ENCODE peak calls at places on chromosomes 12 and 14, in eight cellular contexts. One of them, this sample, is unnamed.
A peak's percentile ranks its signal among the peaks of the same experiment; 100 is the strongest.

GRCh38 chr14:72883963-72884362 is 9.9 kb downstream of the DPF3 start:
- DNase-seq in ovary: no peak
- DNase-seq in esophagus squamous epithelium: no peak
- DNase-seq in HT-29: no peak
- DNase-seq in cardiac muscle cell: no peak
- DNase-seq in B cell: no peak
- DNase-seq in stimulated activated CD8-positive, alpha-beta memory T cell treated with anti-CD3 and anti-CD28 coated beads, Interleukin-15, amount 100 ng/mL, for 48 hours: no peak
- DNase-seq in heart right ventricle: no peak
- DNase-seq in this sample: no peak

GRCh38 chr12:110543252-110543959 is 39.7 kb downstream of the PPTC7 start:
- DNase-seq in ovary: peak; percentile 93
- DNase-seq in esophagus squamous epithelium: peak; percentile 28
- DNase-seq in HT-29: no peak
- DNase-seq in cardiac muscle cell: peak; percentile 96
- DNase-seq in B cell: no peak
- DNase-seq in stimulated activated CD8-positive, alpha-beta memory T cell treated with anti-CD3 and anti-CD28 coated beads, Interleukin-15, amount 100 ng/mL, for 48 hours: no peak
- DNase-seq in heart right ventricle: peak; percentile 86
- DNase-seq in this sample: no peak

GRCh38 chr14:61498811-61499210 is 177.4 kb downstream of the PRKCH start:
- DNase-seq in ovary: no peak
- DNase-seq in esophagus squamous epithelium: no peak
- DNase-seq in HT-29: no peak
- DNase-seq in cardiac muscle cell: peak; percentile 94
- DNase-seq in B cell: no peak
- DNase-seq in stimulated activated CD8-positive, alpha-beta memory T cell treated with anti-CD3 and anti-CD28 coated beads, Interleukin-15, amount 100 ng/mL, for 48 hours: no peak
- DNase-seq in heart right ventricle: no peak
- DNase-seq in this sample: no peak

GRCh38 chr14:63045612-63046320 is 508 bp upstream of the KCNH5 start:
- DNase-seq in ovary: peak; percentile 12
- DNase-seq in esophagus squamous epithelium: no peak
- DNase-seq in HT-29: no peak
- DNase-seq in cardiac muscle cell: peak; percentile 36
- DNase-seq in B cell: no peak
- DNase-seq in stimulated activated CD8-positive, alpha-beta memory T cell treated with anti-CD3 and anti-CD28 coated beads, Interleukin-15, amount 100 ng/mL, for 48 hours: no peak
- DNase-seq in heart right ventricle: no peak
- DNase-seq in this sample: no peak

GRCh38 chr14:105397350-105397931 is 897 bp upstream of the TEX22 start:
- DNase-seq in ovary: peak; percentile 35
- DNase-seq in esophagus squamous epithelium: no peak
- DNase-seq in HT-29: no peak
- DNase-seq in cardiac muscle cell: no peak
- DNase-seq in B cell: no peak
- DNase-seq in stimulated activated CD8-positive, alpha-beta memory T cell treated with anti-CD3 and anti-CD28 coated beads, Interleukin-15, amount 100 ng/mL, for 48 hours: no peak
- DNase-seq in heart right ventricle: no peak
- DNase-seq in this sample: no peak

GRCh38 chr12:69266045-69266635 is 26.8 kb downstream of the CPSF6 start:
- DNase-seq in ovary: no peak
- DNase-seq in esophagus squamous epithelium: no peak
- DNase-seq in HT-29: no peak
- DNase-seq in cardiac muscle cell: peak; percentile 30
- DNase-seq in B cell: no peak
- DNase-seq in stimulated activated CD8-positive, alpha-beta memory T cell treated with anti-CD3 and anti-CD28 coated beads, Interleukin-15, amount 100 ng/mL, for 48 hours: no peak
- DNase-seq in heart right ventricle: no peak
- DNase-seq in this sample: peak; percentile 8

GRCh38 chr14:81400202-81400678 is at the start of gene STON2:
- DNase-seq in ovary: no peak
- DNase-seq in esophagus squamous epithelium: no peak
- DNase-seq in HT-29: peak; percentile 30
- DNase-seq in cardiac muscle cell: peak; percentile 33
- DNase-seq in B cell: no peak
- DNase-seq in stimulated activated CD8-positive, alpha-beta memory T cell treated with anti-CD3 and anti-CD28 coated beads, Interleukin-15, amount 100 ng/mL, for 48 hours: peak; percentile 15
- DNase-seq in heart right ventricle: peak; percentile 19
- DNase-seq in this sample: no peak

GRCh38 chr12:120725659-120726509 is at the start of gene ACADS:
- DNase-seq in ovary: peak; percentile 91
- DNase-seq in esophagus squamous epithelium: peak; percentile 30
- DNase-seq in HT-29: peak; percentile 87
- DNase-seq in cardiac muscle cell: peak; percentile 87
- DNase-seq in B cell: peak; percentile 87
- DNase-seq in stimulated activated CD8-positive, alpha-beta memory T cell treated with anti-CD3 and anti-CD28 coated beads, Interleukin-15, amount 100 ng/mL, for 48 hours: peak; percentile 86
- DNase-seq in heart right ventricle: peak; percentile 88
- DNase-seq in this sample: peak; percentile 60

GRCh38 chr12:130846386-130846785 is 7.3 kb upstream of the STX2 start:
- DNase-seq in ovary: no peak
- DNase-seq in esophagus squamous epithelium: no peak
- DNase-seq in HT-29: no peak
- DNase-seq in cardiac muscle cell: no peak
- DNase-seq in B cell: no peak
- DNase-seq in stimulated activated CD8-positive, alpha-beta memory T cell treated with anti-CD3 and anti-CD28 coated beads, Interleukin-15, amount 100 ng/mL, for 48 hours: no peak
- DNase-seq in heart right ventricle: no peak
- DNase-seq in this sample: peak; percentile 66